ENCODE peak calls at places on chromosomes 7 and 10, in four cellular contexts. Q is fibroblast of lung, O is activated T-cell treated with anti-CD3 and anti-CD28 coated beads for 1 hour, E is NCI-H2081. C is an unnamed sample.

GRCh38 chr10:133067152-133068090 is 20.3 kb upstream of the ADGRA1 start:
- DNase-seq in E (no peak), O (no peak), Q (peak), C (no peak)

GRCh38 chr10:104577861-104578480 is 63.1 kb upstream of the SORCS3 start:
- DNase-seq in E (no peak), O (no peak), Q (peak), C (peak)

GRCh38 chr7:21251166-21251806 is 176.6 kb upstream of the SP4 start:
- DNase-seq in E (peak), Q (no peak), O (no peak), C (no peak)

GRCh38 chr7:80403686-80404241 is 108.1 kb downstream of the GNAT3 start:
- DNase-seq in Q (no peak), E (no peak), O (no peak), C (no peak)

GRCh38 chr7:24971333-24972165 is 8.4 kb downstream of the OSBPL3 start:
- DNase-seq in E (no peak), O (no peak), Q (peak), C (no peak)

GRCh38 chr7:141563956-141564623 is 12.9 kb downstream of the AGK start:
- DNase-seq in Q (no peak), E (no peak), O (no peak), C (no peak)

GRCh38 chr10:77566228-77566627 is 71.4 kb downstream of the KCNMA1 start:
- DNase-seq in Q (peak), O (no peak), E (no peak), C (no peak)

GRCh38 chr10:125085281-125085680 is 75.1 kb downstream of the CTBP2 start:
- DNase-seq in E (no peak), Q (no peak), O (no peak), C (no peak)

GRCh38 chr7:13560441-13560840 is 429.0 kb downstream of the ETV1 start:
- DNase-seq in O (no peak), Q (peak), E (no peak), C (no peak)

GRCh38 chr7:155544485-155544884 is 1.9 kb downstream of the CNPY1 start:
- DNase-seq in E (no peak), Q (no peak), O (no peak), C (no peak)

GRCh38 chr10:114021135-114021534 is 22.5 kb upstream of the ADRB1 start:
- DNase-seq in Q (no peak), O (no peak), E (no peak), C (no peak)

GRCh38 chr10:50431118-50431517 is 179.8 kb upstream of the ASAH2 start:
- DNase-seq in O (no peak), E (no peak), Q (peak), C (no peak)

GRCh38 chr7:135672560-135673359 is 10.4 kb downstream of the STMP1 start:
- DNase-seq in Q (peak), E (peak), O (no peak), C (no peak)

GRCh38 chr10:124650820-124651401 is 93.3 kb downstream of the FAM53B start:
- DNase-seq in Q (no peak), E (no peak), O (peak), C (no peak)

GRCh38 chr10:59623823-59624535 is 85.7 kb downstream of the SLC16A9 start:
- DNase-seq in O (no peak), E (no peak), Q (no peak), C (no peak)

GRCh38 chr7:104541897-104542296 is 213.5 kb downstream of the LHFPL3 start:
- DNase-seq in O (no peak), E (no peak), Q (no peak), C (no peak)

GRCh38 chr7:148492157-148492860 is 98.3 kb upstream of the C7orf33 start:
- DNase-seq in O (no peak), Q (peak), E (no peak), C (no peak)

GRCh38 chr7:87435546-87435945 is 39.9 kb downstream of the ABCB4 start:
- DNase-seq in Q (peak), E (no peak), O (no peak), C (no peak)

GRCh38 chr7:38329340-38329739 is 55.9 kb upstream of the TARP start:
- DNase-seq in O (no peak), E (no peak), Q (no peak), C (no peak)

GRCh38 chr10:30553625-30554442 is 75.7 kb downstream of the LYZL2 start:
- DNase-seq in O (no peak), E (no peak), Q (peak), C (no peak)

GRCh38 chr10:124249812-124250432 is 156.5 kb upstream of the CHST15 start:
- DNase-seq in E (no peak), O (no peak), Q (no peak), C (no peak)

GRCh38 chr10:71344154-71344915 is 25.3 kb downstream of the SLC29A3 start:
- DNase-seq in E (no peak), Q (no peak), O (no peak), C (peak)

GRCh38 chr10:31618541-31619291 is 299.7 kb downstream of the ZEB1 start:
- DNase-seq in E (no peak), O (no peak), Q (peak), C (no peak)

GRCh38 chr7:72805526-72806494 is 22.2 kb downstream of the TYW1B start:
- DNase-seq in Q (peak), O (no peak), E (no peak), C (no peak)

GRCh38 chr10:115818015-115818414 is 455.0 kb downstream of the GFRA1 start:
- DNase-seq in E (no peak), Q (peak), O (no peak), C (no peak)

GRCh38 chr7:1174881-1175596 is 15.0 kb upstream of the ZFAND2A start:
- DNase-seq in E (no peak), O (no peak), Q (no peak), C (no peak)

GRCh38 chr10:45439365-45439764 is 65.3 kb downstream of the ALOX5 start:
- DNase-seq in O (no peak), Q (no peak), E (no peak), C (peak)

GRCh38 chr7:74365320-74366022 is 76.3 kb downstream of the CLIP2 start:
- DNase-seq in O (no peak), Q (peak), E (peak), C (peak)

GRCh38 chr10:12484945-12485805 is 135.8 kb downstream of the CAMK1D start:
- DNase-seq in Q (no peak), O (peak), E (peak), C (peak)